ENCODE peak calls at places on chromosomes 5 and 9, in ten cellular contexts. N is kidney epithelial cell, Z is GM12865, J is uterus, Y is IMR-90, V is HFF-Myc, O is PC-9, E is progenitor cell of endocrine pancreas, M is H9, R is GM10248. L is an unnamed sample.
A peak's percentile ranks its signal among the peaks of the same experiment; 100 is the strongest.

GRCh38 chr5:93062548-93062947 is 518.5 kb downstream of the NR2F1-AS1 start:
- DNase-seq in N (no peak), Z (peak; percentile 6), J (no peak), Y (no peak), V (no peak), O (no peak), E (no peak), M (no peak), R (no peak), L (peak; percentile 58)

GRCh38 chr9:78009156-78009555 is 22.5 kb downstream of the GNAQ start:
- DNase-seq in N (no peak), Z (no peak), J (no peak), Y (no peak), V (no peak), O (no peak), E (no peak), M (no peak), R (no peak), L (no peak)

GRCh38 chr5:142800776-142801494 is 30.8 kb downstream of the ARHGAP26 start:
- DNase-seq in N (no peak), Z (peak; percentile 65), J (no peak), Y (no peak), V (no peak), O (no peak), E (no peak), M (no peak), R (peak; percentile 33), L (no peak)

GRCh38 chr5:65769539-65769938 is 47.5 kb downstream of the NLN start:
- DNase-seq in N (peak; percentile 56), Z (no peak), J (no peak), Y (peak; percentile 95), V (peak; percentile 32), O (no peak), E (no peak), M (no peak), R (no peak), L (peak; percentile 94)

GRCh38 chr9:124594673-124595072 is 87.5 kb upstream of the NR5A1 start:
- DNase-seq in N (no peak), Z (no peak), J (no peak), Y (peak; percentile 18), V (no peak), O (no peak), E (no peak), M (no peak), R (no peak), L (no peak)

GRCh38 chr5:108074626-108075025 is 307.3 kb downstream of the FBXL17 start:
- DNase-seq in N (no peak), Z (no peak), J (no peak), Y (no peak), V (no peak), O (no peak), E (no peak), M (no peak), R (no peak), L (no peak)

GRCh38 chr5:103375863-103376591 is 117.5 kb downstream of the MACIR start:
- DNase-seq in N (no peak), Z (no peak), J (no peak), Y (peak; percentile 17), V (no peak), O (no peak), E (no peak), M (no peak), R (no peak), L (peak; percentile 34)

GRCh38 chr5:176901260-176902101 is 2.3 kb upstream of the HK3 start:
- DNase-seq in N (peak; percentile 52), Z (peak; percentile 65), J (no peak), Y (peak; percentile 15), V (no peak), O (no peak), E (no peak), M (no peak), R (peak; percentile 60), L (no peak)

GRCh38 chr9:132752877-132753592 is 82.8 kb downstream of the GTF3C4 start:
- DNase-seq in N (no peak), Z (no peak), J (no peak), Y (no peak), V (no peak), O (no peak), E (no peak), M (no peak), R (no peak), L (no peak)

GRCh38 chr9:126411948-126412284 is 85.3 kb downstream of the MVB12B start:
- DNase-seq in N (no peak), Z (no peak), J (no peak), Y (no peak), V (no peak), O (no peak), E (no peak), M (no peak), R (no peak), L (no peak)

GRCh38 chr5:75072066-75072465 is 19.7 kb upstream of the GCNT4 start:
- DNase-seq in N (no peak), Z (no peak), J (no peak), Y (no peak), V (no peak), O (no peak), E (no peak), M (no peak), R (no peak), L (no peak)

GRCh38 chr5:169003721-169004481 is 297.0 kb downstream of the SLIT3 start:
- DNase-seq in N (no peak), Z (no peak), J (peak; percentile 48), Y (no peak), V (no peak), O (no peak), E (no peak), M (no peak), R (no peak), L (no peak)

GRCh38 chr5:173793677-173794570 is 94.2 kb upstream of the CPEB4 start:
- DNase-seq in N (no peak), Z (no peak), J (no peak), Y (no peak), V (no peak), O (peak; percentile 51), E (no peak), M (no peak), R (no peak), L (no peak)

GRCh38 chr9:77807295-77807694 is 159.2 kb upstream of the GNA14 start:
- DNase-seq in N (peak; percentile 48), Z (no peak), J (no peak), Y (peak; percentile 93), V (peak; percentile 29), O (no peak), E (no peak), M (no peak), R (no peak), L (peak; percentile 98)

GRCh38 chr5:40572947-40573346 is 106.8 kb upstream of the PTGER4 start:
- DNase-seq in N (no peak), Z (no peak), J (peak; percentile 15), Y (peak; percentile 88), V (peak; percentile 87), O (no peak), E (no peak), M (no peak), R (no peak), L (peak; percentile 62)

GRCh38 chr9:113580041-113580953 is 116.8 kb downstream of the RGS3 start:
- DNase-seq in N (no peak), Z (peak; percentile 65), J (peak; percentile 34), Y (peak; percentile 35), V (no peak), O (peak; percentile 93), E (no peak), M (no peak), R (no peak), L (peak; percentile 55)

GRCh38 chr5:107157811-107158210 is 512.9 kb downstream of the EFNA5 start:
- DNase-seq in N (no peak), Z (no peak), J (no peak), Y (no peak), V (no peak), O (no peak), E (no peak), M (no peak), R (no peak), L (no peak)

GRCh38 chr5:180798193-180798592 is 4.4 kb downstream of the MGAT1 start:
- DNase-seq in N (no peak), Z (no peak), J (no peak), Y (no peak), V (no peak), O (no peak), E (no peak), M (no peak), R (no peak), L (no peak)

DNA sequence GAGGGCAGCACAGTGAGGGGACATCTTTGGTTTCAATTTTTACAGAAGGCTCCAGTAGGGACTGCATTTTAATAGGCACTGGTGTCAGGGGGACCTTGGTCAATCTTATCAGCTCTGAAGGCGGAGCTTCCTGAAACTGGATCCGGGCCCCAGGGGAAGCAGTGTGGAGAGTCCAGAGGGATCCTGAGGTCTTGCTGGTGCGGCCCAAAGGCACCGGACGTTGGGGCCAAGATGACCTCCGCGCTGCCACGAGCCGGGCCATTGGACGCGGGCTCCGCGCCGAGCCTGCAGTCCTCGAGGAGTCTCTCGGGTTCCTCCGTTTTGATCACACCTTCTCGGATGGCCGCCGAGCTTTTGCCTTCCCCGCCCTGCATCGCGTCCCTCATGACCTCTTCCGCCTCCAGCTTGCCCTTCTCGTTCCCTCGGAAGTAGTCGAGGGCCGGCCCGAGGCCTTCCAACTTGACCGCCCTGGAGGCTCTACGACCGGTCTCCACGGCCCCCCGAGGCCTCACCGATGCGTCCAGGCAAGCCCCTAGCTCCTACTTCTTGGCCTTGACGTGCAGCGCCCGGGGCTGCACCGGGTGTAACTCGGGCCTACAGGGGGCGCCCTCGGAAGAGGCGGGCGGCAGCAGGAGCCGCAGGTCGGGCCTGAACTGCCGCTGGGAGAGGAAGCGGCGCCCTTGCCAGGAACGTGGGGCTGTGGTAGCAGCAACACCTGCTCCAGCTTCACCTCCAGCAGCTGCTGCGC is 18.8 kb downstream of the C5orf52 start:
- DNase-seq in N (no peak), Z (peak; percentile 19), J (no peak), Y (no peak), V (no peak), O (no peak), E (no peak), M (peak; percentile 33), R (peak; percentile 42), L (peak; percentile 7)
- TF ChIP-seq CTCF in N (peak; percentile 35), Z (no peak), J (no peak), Y (no peak), V (peak; percentile 17), O (no peak), E (no peak), M (peak; percentile 41), R (no peak), L (peak; percentile 39)

GRCh38 chr5:72314571-72315172 is 5.4 kb downstream of the MRPS27 start:
- DNase-seq in N (no peak), Z (no peak), J (no peak), Y (peak; percentile 82), V (no peak), O (no peak), E (no peak), M (no peak), R (no peak), L (peak; percentile 94)
- TF ChIP-seq CTCF in N (peak; percentile 20), Z (no peak), J (no peak), Y (peak; percentile 29), V (peak; percentile 5), O (no peak), E (no peak), M (peak; percentile 40), R (no peak), L (peak; percentile 54)

GRCh38 chr5:77200663-77201062 is 9.8 kb upstream of the PDE8B start:
- DNase-seq in N (no peak), Z (no peak), J (no peak), Y (no peak), V (no peak), O (no peak), E (no peak), M (no peak), R (no peak), L (no peak)
- TF ChIP-seq CTCF in N (no peak), Z (no peak), J (no peak), Y (no peak), V (no peak), O (no peak), E (no peak), M (no peak), R (no peak), L (no peak)

GRCh38 chr9:105447814-105448812 is at the start of gene FSD1L:
- DNase-seq in N (peak; percentile 67), Z (peak; percentile 95), J (peak; percentile 90), Y (peak; percentile 90), V (peak; percentile 64), O (peak; percentile 94), E (peak; percentile 85), M (peak; percentile 93), R (peak; percentile 93), L (peak; percentile 96)
- TF ChIP-seq CTCF in N (peak; percentile 33), Z (no peak), J (peak; percentile 37), Y (peak; percentile 25), V (no peak), O (no peak), E (no peak), M (no peak), R (peak; percentile 77), L (peak; percentile 61)

L was measured in choroid plexus epithelial cell.